ENCODE peak calls at places on chromosomes 1 and 21, in nine cellular contexts. N, P, U, T, C, Q, I, J and O are unnamed samples.
A peak's percentile ranks its signal among the peaks of the same experiment; 100 is the strongest.

GRCh38 chr1:50357186-50357585 is 66.1 kb downstream of the DMRTA2 start:
- DNase-seq in T (no peak), U (no peak), I (no peak), P (no peak), J (no peak), Q (no peak), N (no peak), C (no peak), O (no peak)

GRCh38 chr1:9591669-9592509 is 3.2 kb downstream of the TMEM201 start:
- DNase-seq in J (no peak), I (no peak), U (no peak), P (no peak), Q (no peak), C (no peak), N (no peak), T (no peak), O (no peak)

GRCh38 chr1:35834218-35834617 is 26.4 kb downstream of the AGO4 start:
- DNase-seq in I (no peak), T (no peak), U (no peak), N (no peak), Q (no peak), C (no peak), J (no peak), P (no peak), O (no peak)

GRCh38 chr1:66944330-66945274 is 19.8 kb downstream of the MIER1 start:
- DNase-seq in U (peak; percentile 84), I (no peak), P (no peak), T (no peak), Q (no peak), J (no peak), C (no peak), N (no peak), O (no peak)

GRCh38 chr1:180173952-180174351 is 19.3 kb downstream of the QSOX1 start:
- DNase-seq in T (no peak), U (no peak), P (no peak), C (no peak), I (no peak), N (no peak), Q (no peak), J (no peak), O (no peak)

GRCh38 chr1:182615468-182616129 is 11.4 kb upstream of the RGS16 start:
- DNase-seq in N (no peak), U (peak; percentile 84), J (no peak), T (no peak), C (peak; percentile 44), P (peak; percentile 61), Q (no peak), I (no peak), O (no peak)

GRCh38 chr1:98387701-98388100 is 273.8 kb upstream of the SNX7 start:
- DNase-seq in P (no peak), J (no peak), U (no peak), I (no peak), T (no peak), C (no peak), Q (no peak), N (no peak), O (no peak)

GRCh38 chr1:241589524-241589923 is 50.6 kb downstream of the CHML start:
- DNase-seq in J (peak; percentile 51), T (no peak), C (no peak), I (no peak), N (no peak), U (no peak), P (no peak), Q (no peak), O (no peak)

GRCh38 chr1:19675797-19676196 is 11.1 kb downstream of the HTR6 start:
- DNase-seq in U (no peak), C (no peak), J (no peak), N (no peak), T (no peak), Q (no peak), I (no peak), P (no peak), O (no peak)

GRCh38 chr1:206550446-206550845 is 43.1 kb downstream of the RASSF5 start:
- DNase-seq in T (no peak), I (no peak), J (no peak), C (no peak), Q (no peak), N (no peak), P (no peak), U (no peak), O (no peak)

GRCh38 chr1:109979489-109980091 is 5.0 kb upstream of the AHCYL1 start:
- DNase-seq in P (no peak), Q (no peak), N (no peak), J (no peak), U (no peak), T (no peak), I (no peak), C (no peak), O (peak; percentile 18)

GRCh38 chr1:33459766-33460543 is 12.5 kb upstream of the ZSCAN20 start:
- DNase-seq in N (no peak), C (no peak), Q (no peak), J (no peak), I (no peak), T (no peak), U (no peak), P (no peak), O (no peak)

GRCh38 chr1:24190970-24191570 is 4.0 kb upstream of the IFNLR1 start:
- DNase-seq in Q (no peak), C (no peak), P (no peak), I (no peak), T (no peak), J (no peak), N (no peak), U (no peak), O (no peak)

GRCh38 chr1:43986712-43987111 is 4.7 kb upstream of the CCDC24 start:
- DNase-seq in Q (no peak), U (no peak), I (no peak), C (no peak), P (no peak), N (no peak), T (no peak), J (no peak), O (no peak)

GRCh38 chr1:235513495-235514366 is 9.5 kb upstream of the B3GALNT2 start:
- DNase-seq in P (peak; percentile 32), T (peak; percentile 39), I (no peak), N (no peak), J (peak; percentile 94), U (no peak), C (peak; percentile 88), Q (no peak), O (peak; percentile 53)

GRCh38 chr1:48058135-48058534 is 61.0 kb upstream of the TRABD2B start:
- DNase-seq in T (no peak), I (no peak), J (no peak), N (no peak), U (no peak), Q (no peak), C (peak; percentile 50), P (no peak), O (no peak)

GRCh38 chr1:85672031-85672430 is 36.2 kb downstream of the ZNHIT6 start:
- DNase-seq in Q (no peak), I (no peak), J (no peak), T (no peak), P (no peak), U (no peak), C (no peak), N (no peak), O (no peak)

GRCh38 chr21:31372176-31372765 is 28.2 kb upstream of the TIAM1 start:
- DNase-seq in C (no peak), U (no peak), Q (no peak), N (no peak), I (no peak), J (no peak), P (no peak), T (no peak), O (no peak)

GRCh38 chr1:47175227-47175934 is 14.5 kb downstream of the PDZK1IP1 start:
- DNase-seq in T (peak; percentile 82), N (no peak), Q (no peak), J (peak; percentile 89), C (peak; percentile 82), I (no peak), P (peak; percentile 48), U (no peak), O (peak; percentile 61)

GRCh38 chr1:18010408-18010807 is 97.2 kb upstream of the IGSF21 start:
- DNase-seq in N (no peak), U (no peak), P (no peak), C (no peak), T (no peak), Q (no peak), I (no peak), J (no peak), O (no peak)

GRCh38 chr1:167630568-167631385 is 745 bp downstream of the RCSD1 start:
- DNase-seq in J (peak; percentile 48), U (no peak), Q (no peak), N (no peak), T (no peak), I (no peak), P (peak; percentile 29), C (no peak), O (peak; percentile 48)

GRCh38 chr1:57204942-57205787 is 218.7 kb downstream of the DAB1 start:
- DNase-seq in N (no peak), T (peak; percentile 43), C (no peak), U (no peak), J (no peak), P (no peak), Q (no peak), I (no peak), O (no peak)

GRCh38 chr1:40187399-40187798 is 26.2 kb downstream of the RLF start:
- DNase-seq in Q (no peak), N (no peak), I (no peak), C (no peak), U (no peak), T (no peak), J (no peak), P (no peak), O (no peak)

GRCh38 chr1:6724517-6725141 is 23.0 kb upstream of the DNAJC11 start:
- DNase-seq in P (no peak), Q (no peak), U (peak; percentile 77), N (no peak), I (no peak), T (no peak), J (no peak), C (peak; percentile 78), O (no peak)

GRCh38 chr1:109634292-109634691 is 14.7 kb downstream of the AMPD2 start:
- DNase-seq in T (no peak), J (no peak), I (peak; percentile 41), Q (no peak), C (no peak), U (no peak), P (no peak), N (no peak), O (no peak)

GRCh38 chr1:23964235-23964668 is 4.6 kb downstream of the PNRC2 start:
- DNase-seq in P (no peak), N (no peak), J (no peak), U (no peak), Q (no peak), I (no peak), C (no peak), T (no peak), O (no peak)

GRCh38 chr1:45340816-45341215 is 576 bp upstream of the MUTYH start:
- DNase-seq in J (peak; percentile 20), N (no peak), C (peak; percentile 48), U (no peak), T (no peak), P (no peak), I (no peak), Q (no peak), O (no peak)